ENCODE peak calls at places on chromosomes 11 and 22, in nine cellular contexts. P is HTR-8/SVneo; U is caudate nucleus; W is GM03348; B is upper lobe of right lung; Q is NCI-H1417; R is mesothelial cell of epicardium; H is cardiac muscle cell; G is naive thymus-derived CD8-positive, alpha-beta T cell. C is an unnamed sample.

GRCh38 chr11:65045728-65046127 is 4.7 kb downstream of the SAC3D1 start:
- DNase-seq in B (no peak), U (no peak), W (no peak), G (no peak), H (no peak), P (no peak), R (no peak), Q (no peak), C (no peak)

GRCh38 chr11:121207485-121208115 is 85.0 kb upstream of the SC5D start:
- DNase-seq in R (no peak), Q (no peak), P (no peak), B (no peak), U (no peak), W (peak), H (no peak), G (no peak), C (no peak)

GRCh38 chr11:35337919-35338316 is 81.4 kb downstream of the SLC1A2 start:
- DNase-seq in R (no peak), W (no peak), U (no peak), H (no peak), G (no peak), Q (no peak), P (no peak), B (no peak), C (no peak)

GRCh38 chr22:49618689-49618953 is 209.1 kb downstream of the BRD1 start:
- DNase-seq in Q (no peak), G (no peak), R (no peak), W (no peak), B (peak), U (no peak), H (no peak), P (no peak), C (no peak)

GRCh38 chr11:433641-434040 is 8.2 kb downstream of the ANO9 start:
- DNase-seq in P (no peak), R (no peak), W (no peak), Q (no peak), B (no peak), H (no peak), U (no peak), G (no peak), C (no peak)

GRCh38 chr22:46367707-46368191 is 32.2 kb downstream of the TRMU start:
- DNase-seq in U (peak), W (peak), B (peak), P (peak), G (peak), R (no peak), Q (peak), H (peak), C (peak)

GRCh38 chr11:60130496-60130895 is 42.0 kb downstream of the MS4A2 start:
- DNase-seq in B (no peak), Q (no peak), G (peak), P (peak), W (peak), U (no peak), H (peak), R (no peak), C (peak)

GRCh38 chr11:1103401-1104360 is 29.0 kb downstream of the MUC2 start:
- DNase-seq in G (no peak), W (no peak), R (no peak), B (peak), H (no peak), P (no peak), U (no peak), Q (no peak), C (no peak)

GRCh38 chr11:72584293-72584921 is 89.8 kb downstream of the PDE2A start:
- DNase-seq in W (peak), R (no peak), H (peak), Q (no peak), B (peak), P (no peak), U (no peak), G (peak), C (peak)

GRCh38 chr11:23423119-23423518 is 562.8 kb upstream of the CCDC179 start:
- DNase-seq in P (no peak), U (no peak), R (no peak), B (no peak), H (no peak), W (no peak), G (no peak), Q (no peak), C (no peak)

GRCh38 chr22:28857288-28857687 is 26.1 kb upstream of the ZNRF3 start:
- DNase-seq in R (no peak), B (no peak), Q (no peak), H (no peak), W (no peak), U (no peak), G (no peak), P (no peak), C (no peak)

GRCh38 chr11:9982127-9982795 is 311.8 kb downstream of the SBF2 start:
- DNase-seq in U (peak), P (no peak), R (no peak), G (no peak), W (peak), B (no peak), H (no peak), Q (no peak), C (no peak)

GRCh38 chr11:10205928-10206327 is 88.1 kb downstream of the SBF2 start:
- DNase-seq in B (no peak), Q (no peak), H (peak), U (no peak), W (no peak), P (no peak), R (no peak), G (no peak), C (no peak)

GRCh38 chr11:11567862-11568650 is 53.7 kb downstream of the GALNT18 start:
- DNase-seq in U (no peak), G (no peak), B (no peak), P (no peak), R (no peak), W (no peak), Q (peak), H (no peak), C (no peak)

GRCh38 chr11:64092761-64093136 is 57.0 kb downstream of the FLRT1 start:
- DNase-seq in W (no peak), Q (no peak), U (no peak), P (no peak), B (no peak), R (no peak), H (no peak), G (no peak), C (no peak)